ENCODE peak calls at places on chromosomes 3 and 15, in four cellular contexts. Z is stomach, G is breast epithelium, X is HepG2. R is an unnamed sample.
A peak's percentile ranks its signal among the peaks of the same experiment; 100 is the strongest.

GRCh38 chr3:44584646-44585501 is at the start of gene ZNF660:
- DNase-seq in X (peak; percentile 57), Z (peak; percentile 27), G (no peak), R (peak; percentile 68)

GRCh38 chr15:62400778-62401177 is 235.7 kb upstream of the C2CD4B start:
- DNase-seq in X (no peak), G (no peak), Z (no peak), R (no peak)

GRCh38 chr3:10319804-10320203 is 1.1 kb downstream of the SEC13 start:
- DNase-seq in G (no peak), X (no peak), Z (no peak), R (no peak)

GRCh38 chr15:43943511-43943910 is 116.7 kb downstream of the WDR76 start:
- DNase-seq in X (no peak), G (no peak), Z (no peak), R (no peak)

GRCh38 chr3:184168363-184169120 is 6.1 kb upstream of the AP2M1 start:
- DNase-seq in G (no peak), Z (no peak), X (no peak), R (peak; percentile 47)

GRCh38 chr3:59127071-59127470 is 77.2 kb upstream of the CFAP20DC start:
- DNase-seq in G (no peak), Z (no peak), X (no peak), R (no peak)

GRCh38 chr3:72069543-72069942 is 284.6 kb upstream of the PROK2 start:
- DNase-seq in Z (no peak), G (no peak), X (no peak), R (no peak)

GRCh38 chr15:71761649-71762048 is 48.7 kb upstream of the NR2E3 start:
- DNase-seq in X (peak; percentile 60), G (no peak), Z (peak; percentile 44), R (no peak)

GRCh38 chr3:136075218-136075808 is 109.8 kb downstream of the PPP2R3A start:
- DNase-seq in G (peak; percentile 58), Z (peak; percentile 70), X (peak; percentile 72), R (peak; percentile 70)

GRCh38 chr3:13599887-13600450 is 51.0 kb downstream of the FBLN2 start:
- DNase-seq in X (no peak), Z (no peak), G (no peak), R (no peak)

GRCh38 chr15:61084944-61085367 is 144.1 kb downstream of the RORA start:
- DNase-seq in X (no peak), G (no peak), Z (no peak), R (peak; percentile 60)

GRCh38 chr3:192212979-192213378 is 514.4 kb downstream of the FGF12 start:
- DNase-seq in G (no peak), Z (no peak), X (no peak), R (no peak)

GRCh38 chr3:46423588-46423987 is 16.5 kb downstream of the CCRL2 start:
- DNase-seq in X (peak; percentile 3), G (no peak), Z (no peak), R (no peak)

GRCh38 chr15:65146438-65146837 is 12.8 kb upstream of the PDCD7 start:
- DNase-seq in G (no peak), X (no peak), Z (no peak), R (no peak)

GRCh38 chr3:54951405-54951804 is 23.5 kb upstream of the LRTM1 start:
- DNase-seq in Z (peak; percentile 37), X (peak; percentile 3), G (peak; percentile 54), R (peak; percentile 73)

GRCh38 chr15:51735211-51735610 is 2.2 kb downstream of the LYSMD2 start:
- DNase-seq in Z (no peak), X (no peak), G (no peak), R (no peak)

GRCh38 chr3:149131594-149131993 is 2.2 kb downstream of the HPS3 start:
- DNase-seq in X (no peak), Z (no peak), G (no peak), R (no peak)

GRCh38 chr3:48514431-48515227 is 10.7 kb upstream of the SHISA5 start:
- DNase-seq in X (no peak), G (no peak), Z (no peak), R (no peak)

GRCh38 chr3:185327052-185327451 is 35.9 kb upstream of the MAP3K13 start:
- DNase-seq in Z (no peak), X (no peak), G (no peak), R (no peak)

GRCh38 chr3:160368804-160369203 is 30.2 kb downstream of the IFT80 start:
- DNase-seq in Z (no peak), X (no peak), G (no peak), R (no peak)

GRCh38 chr3:53495518-53496501 is 1.4 kb downstream of the CACNA1D start:
- DNase-seq in G (no peak), Z (peak; percentile 30), X (no peak), R (no peak)

GRCh38 chr15:77852241-77853007 is 219.7 kb upstream of the LINGO1 start:
- DNase-seq in G (peak; percentile 48), X (no peak), Z (no peak), R (no peak)

GRCh38 chr3:51389423-51390183 is 1.5 kb upstream of the RBM15B start:
- DNase-seq in Z (peak; percentile 64), G (no peak), X (peak; percentile 42), R (no peak)

GRCh38 chr3:13308406-13308805 is 111.7 kb downstream of the NUP210 start:
- DNase-seq in Z (peak; percentile 39), G (no peak), X (peak; percentile 47), R (no peak)

GRCh38 chr15:40841741-40842140 is 2.1 kb upstream of the SPINT1 start:
- DNase-seq in X (no peak), G (no peak), Z (no peak), R (no peak)

GRCh38 chr3:123584284-123584987 is 417 bp downstream of the HACD2 start:
- DNase-seq in X (no peak), Z (peak; percentile 67), G (peak; percentile 58), R (peak; percentile 52)

GRCh38 chr15:80343610-80344009 is 60.6 kb upstream of the ARNT2 start:
- DNase-seq in Z (peak; percentile 29), G (no peak), X (no peak), R (peak; percentile 22)

GRCh38 chr3:187998611-187999010 is 155.3 kb upstream of the LPP start:
- DNase-seq in X (no peak), Z (no peak), G (no peak), R (no peak)

GRCh38 chr15:90809536-90809935 is 58.9 kb upstream of the FURIN start:
- DNase-seq in Z (no peak), X (no peak), G (no peak), R (no peak)

GRCh38 chr3:187679638-187680396 is 9.6 kb upstream of the SST start:
- DNase-seq in X (peak; percentile 73), G (peak; percentile 74), Z (peak; percentile 86), R (peak; percentile 79)

GRCh38 chr15:100867476-100867875 is 12.2 kb upstream of the ALDH1A3 start:
- DNase-seq in G (no peak), X (no peak), Z (no peak), R (no peak)

DNA sequence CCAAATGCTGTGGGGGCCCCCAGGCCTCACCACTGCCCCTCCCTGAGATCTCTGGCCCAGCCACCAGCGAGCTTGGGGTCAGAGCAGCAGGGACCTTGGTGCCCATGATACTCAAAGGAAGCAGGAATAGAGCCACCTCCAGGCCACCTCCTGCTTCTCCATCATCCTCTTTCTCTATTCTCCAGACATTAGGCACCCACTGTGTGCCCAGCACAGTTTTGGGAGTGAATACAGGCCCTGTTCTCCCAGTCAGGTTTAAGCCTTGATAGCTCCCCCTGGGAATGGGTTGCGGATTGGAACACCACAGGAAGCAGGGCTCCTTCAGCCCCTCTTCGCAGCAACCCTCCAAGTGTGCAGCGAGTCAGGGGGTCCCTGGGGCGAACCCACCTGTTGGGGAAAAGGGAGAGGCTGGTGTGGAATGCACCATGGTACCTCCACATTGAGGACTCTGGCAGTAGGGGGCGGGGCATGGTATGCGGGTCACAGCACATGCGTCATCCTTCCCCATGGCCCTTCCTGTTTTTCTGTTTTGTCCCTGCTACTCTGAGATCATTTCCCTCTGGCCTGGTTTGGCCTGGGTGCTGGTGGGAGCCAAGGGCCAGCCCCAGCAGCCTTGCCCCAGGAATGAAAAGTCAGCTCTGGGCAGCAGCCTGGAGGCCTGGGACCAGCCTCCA is 14.2 kb upstream of the SEMA3B start:
- DNase-seq in G (no peak), X (no peak), Z (peak; percentile 64), R (peak; percentile 74)
- TF ChIP-seq POLR2A in G (no peak), X (no peak), Z (no peak), R (peak; percentile 72)

GRCh38 chr3:84820906-84821305 is 137.9 kb upstream of the CADM2 start:
- DNase-seq in G (no peak), X (no peak), Z (no peak), R (no peak)

GRCh38 chr3:84820126-84820525 is 138.7 kb upstream of the CADM2 start:
- DNase-seq in G (no peak), Z (no peak), X (no peak), R (no peak)

GRCh38 chr3:84830476-84830875 is 128.3 kb upstream of the CADM2 start:
- DNase-seq in G (no peak), X (no peak), Z (no peak), R (no peak)

DNA sequence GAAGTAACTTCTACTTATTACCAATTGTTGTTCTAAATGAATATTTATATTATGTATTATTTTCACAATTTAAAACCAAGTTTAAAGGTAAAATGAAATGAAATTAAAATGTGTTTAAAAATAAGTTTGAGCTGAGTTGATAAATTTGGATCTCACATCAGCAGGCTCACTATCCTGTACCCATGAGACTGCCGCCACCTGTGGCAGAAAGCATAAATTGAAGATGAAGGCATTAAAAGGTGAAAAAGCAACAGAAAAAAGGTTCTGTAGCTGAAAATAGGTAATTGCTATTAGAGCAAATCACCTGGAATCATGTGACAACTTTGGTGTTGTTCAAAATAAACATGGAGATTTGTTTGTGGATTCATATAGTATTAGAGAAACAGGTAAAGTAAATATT is 133.0 kb upstream of the CADM2 start:
- DNase-seq in X (no peak), G (no peak), Z (no peak), R (no peak)
- TF ChIP-seq CTCF in X (no peak), G (no peak), Z (no peak), R (no peak)

DNA sequence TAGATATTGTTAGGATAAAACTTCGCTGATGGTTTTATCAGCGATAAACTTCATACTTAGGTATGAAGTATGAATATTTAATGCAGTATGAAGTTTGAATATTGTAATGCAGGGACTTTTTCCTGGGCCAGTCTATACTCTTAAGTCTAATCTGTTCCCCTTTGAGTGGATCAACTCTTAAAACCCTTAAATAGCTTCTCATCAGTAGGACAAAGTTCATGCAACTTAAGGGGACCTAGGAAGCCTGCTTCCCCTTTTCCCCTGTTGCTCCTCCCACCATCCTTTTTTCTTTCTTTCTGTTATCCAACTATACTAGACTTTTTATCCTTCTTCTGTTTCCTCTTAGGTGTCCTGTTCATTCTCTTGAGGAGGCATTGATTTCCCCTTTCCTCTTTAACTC is 78.7 kb downstream of the MITF start:
- DNase-seq in Z (no peak), G (no peak), X (no peak), R (no peak)
- H3K4me1 ChIP-seq in Z (no peaks in the 10 kb centered on the region), G (no peaks in the 10 kb centered on the region), X (no peaks in the 10 kb centered on the region), R (peaks cover 19% of the 10 kb centered on the region)

DNA sequence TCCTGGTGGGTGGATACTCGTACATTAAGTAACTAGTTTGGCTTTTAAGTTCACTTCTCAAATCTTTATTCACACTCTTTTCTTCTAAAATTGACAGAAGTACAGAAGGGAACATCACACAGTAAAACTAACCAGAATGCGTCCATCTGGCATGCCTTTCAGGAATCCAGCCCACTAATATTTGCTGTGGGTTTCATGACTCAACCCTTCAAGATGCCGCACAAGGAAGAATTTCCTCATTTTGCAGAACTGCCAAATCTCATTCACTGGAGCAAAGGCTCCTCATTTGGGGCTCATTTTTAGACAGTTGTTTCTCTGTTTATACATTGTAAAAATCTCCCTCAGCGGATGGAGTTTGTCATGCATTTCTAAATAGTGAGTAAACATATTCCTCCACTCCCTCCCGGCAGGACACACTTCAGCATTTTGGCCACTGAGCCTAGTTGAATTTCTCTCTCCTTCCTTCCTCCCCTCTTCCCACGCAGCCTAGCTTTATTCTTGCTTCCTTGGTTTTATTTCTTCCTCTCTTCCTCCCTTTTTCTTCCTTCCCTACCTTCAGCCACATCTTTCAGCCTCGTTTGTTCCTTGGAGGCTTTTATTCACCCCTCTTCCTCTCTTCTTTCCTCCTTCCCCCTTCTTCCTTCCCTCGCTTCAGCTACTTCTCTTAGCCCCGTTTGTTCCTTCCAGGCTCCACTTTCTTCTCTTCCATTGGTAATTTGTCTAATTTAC is 419.3 kb upstream of the NAALADL2 start:
- DNase-seq in G (no peak), Z (peak; percentile 26), X (peak; percentile 5), R (peak; percentile 27)
- TF ChIP-seq POLR2A in G (no peak), Z (no peak), X (no peak), R (no peak)

R was measured in uterus.